ENCODE peak calls at places on chromosomes 12 and 14, in four cellular contexts. One of them, this sample, is unnamed.
A peak's percentile ranks its signal among the peaks of the same experiment; 100 is the strongest.

GRCh38 chr14:69877492-69877891 is 1.7 kb upstream of the SMOC1 start:
- DNase-seq in EL: peak; percentile 8
- DNase-seq in GM19239: peak; percentile 44
- DNase-seq in activated CD8-positive, alpha-beta memory T cell treated with anti-CD3 and anti-CD28 coated beads for 4 hours: no peak
- DNase-seq in this sample: peak; percentile 58

GRCh38 chr12:104750061-104750460 is 208.0 kb downstream of the SLC41A2 start:
- DNase-seq in EL: peak; percentile 80
- DNase-seq in GM19239: peak; percentile 48
- DNase-seq in activated CD8-positive, alpha-beta memory T cell treated with anti-CD3 and anti-CD28 coated beads for 4 hours: no peak
- DNase-seq in this sample: no peak

GRCh38 chr12:75698052-75698451 is 186.6 kb upstream of the KRR1 start:
- DNase-seq in EL: no peak
- DNase-seq in GM19239: no peak
- DNase-seq in activated CD8-positive, alpha-beta memory T cell treated with anti-CD3 and anti-CD28 coated beads for 4 hours: no peak
- DNase-seq in this sample: no peak

GRCh38 chr12:40375076-40375475 is 150.3 kb downstream of the LRRK2 start:
- DNase-seq in EL: peak; percentile 2
- DNase-seq in GM19239: no peak
- DNase-seq in activated CD8-positive, alpha-beta memory T cell treated with anti-CD3 and anti-CD28 coated beads for 4 hours: no peak
- DNase-seq in this sample: peak; percentile 3

GRCh38 chr12:132710062-132710421 is 600 bp upstream of the PGAM5 start:
- DNase-seq in EL: no peak
- DNase-seq in GM19239: no peak
- DNase-seq in activated CD8-positive, alpha-beta memory T cell treated with anti-CD3 and anti-CD28 coated beads for 4 hours: no peak
- DNase-seq in this sample: no peak

GRCh38 chr12:106145539-106146447 is 7.0 kb upstream of the NUAK1 start:
- DNase-seq in EL: peak; percentile 28
- DNase-seq in GM19239: no peak
- DNase-seq in activated CD8-positive, alpha-beta memory T cell treated with anti-CD3 and anti-CD28 coated beads for 4 hours: no peak
- DNase-seq in this sample: no peak

GRCh38 chr12:5072326-5072725 is 28.6 kb downstream of the KCNA5 start:
- DNase-seq in EL: no peak
- DNase-seq in GM19239: no peak
- DNase-seq in activated CD8-positive, alpha-beta memory T cell treated with anti-CD3 and anti-CD28 coated beads for 4 hours: no peak
- DNase-seq in this sample: no peak

GRCh38 chr14:54278087-54278486 is 118.7 kb upstream of the CDKN3 start:
- DNase-seq in EL: no peak
- DNase-seq in GM19239: no peak
- DNase-seq in activated CD8-positive, alpha-beta memory T cell treated with anti-CD3 and anti-CD28 coated beads for 4 hours: no peak
- DNase-seq in this sample: no peak

GRCh38 chr12:27552235-27552634 is 28.2 kb downstream of the PPFIBP1 start:
- DNase-seq in EL: no peak
- DNase-seq in GM19239: no peak
- DNase-seq in activated CD8-positive, alpha-beta memory T cell treated with anti-CD3 and anti-CD28 coated beads for 4 hours: no peak
- DNase-seq in this sample: no peak

GRCh38 chr14:100440207-100440631 is 117.1 kb downstream of the SLC25A47 start:
- DNase-seq in EL: peak; percentile 43
- DNase-seq in GM19239: no peak
- DNase-seq in activated CD8-positive, alpha-beta memory T cell treated with anti-CD3 and anti-CD28 coated beads for 4 hours: peak; percentile 6
- DNase-seq in this sample: peak; percentile 86

GRCh38 chr14:75246546-75247285 is 31.9 kb upstream of the FOS start:
- DNase-seq in EL: no peak
- DNase-seq in GM19239: no peak
- DNase-seq in activated CD8-positive, alpha-beta memory T cell treated with anti-CD3 and anti-CD28 coated beads for 4 hours: no peak
- DNase-seq in this sample: no peak

GRCh38 chr12:76006028-76006916 is 25.3 kb downstream of the PHLDA1 start:
- DNase-seq in EL: no peak
- DNase-seq in GM19239: no peak
- DNase-seq in activated CD8-positive, alpha-beta memory T cell treated with anti-CD3 and anti-CD28 coated beads for 4 hours: no peak
- DNase-seq in this sample: no peak

GRCh38 chr12:107302649-107303386 is 209.5 kb upstream of the CRY1 start:
- DNase-seq in EL: peak; percentile 6
- DNase-seq in GM19239: no peak
- DNase-seq in activated CD8-positive, alpha-beta memory T cell treated with anti-CD3 and anti-CD28 coated beads for 4 hours: no peak
- DNase-seq in this sample: no peak

GRCh38 chr12:50750366-50750765 is 13.5 kb upstream of the ATF1 start:
- DNase-seq in EL: no peak
- DNase-seq in GM19239: no peak
- DNase-seq in activated CD8-positive, alpha-beta memory T cell treated with anti-CD3 and anti-CD28 coated beads for 4 hours: no peak
- DNase-seq in this sample: no peak

GRCh38 chr14:103542545-103543088 is 13.6 kb downstream of the TRMT61A start:
- DNase-seq in EL: no peak
- DNase-seq in GM19239: no peak
- DNase-seq in activated CD8-positive, alpha-beta memory T cell treated with anti-CD3 and anti-CD28 coated beads for 4 hours: no peak
- DNase-seq in this sample: no peak

GRCh38 chr14:75539562-75540478 is 17.6 kb downstream of the BATF start:
- DNase-seq in EL: no peak
- DNase-seq in GM19239: peak; percentile 46
- DNase-seq in activated CD8-positive, alpha-beta memory T cell treated with anti-CD3 and anti-CD28 coated beads for 4 hours: peak; percentile 17
- DNase-seq in this sample: no peak

GRCh38 chr12:68779280-68779679 is 28.7 kb upstream of the MDM2 start:
- DNase-seq in EL: no peak
- DNase-seq in GM19239: no peak
- DNase-seq in activated CD8-positive, alpha-beta memory T cell treated with anti-CD3 and anti-CD28 coated beads for 4 hours: no peak
- DNase-seq in this sample: no peak

GRCh38 chr12:3203713-3204112 is 126.5 kb downstream of the TSPAN9 start:
- DNase-seq in EL: no peak
- DNase-seq in GM19239: no peak
- DNase-seq in activated CD8-positive, alpha-beta memory T cell treated with anti-CD3 and anti-CD28 coated beads for 4 hours: no peak
- DNase-seq in this sample: no peak

GRCh38 chr12:114668151-114668891 is 15.7 kb downstream of the TBX3 start:
- DNase-seq in EL: peak; percentile 91
- DNase-seq in GM19239: peak; percentile 46
- DNase-seq in activated CD8-positive, alpha-beta memory T cell treated with anti-CD3 and anti-CD28 coated beads for 4 hours: no peak
- DNase-seq in this sample: peak; percentile 85

GRCh38 chr12:57201219-57201618 is 15.4 kb upstream of the NXPH4 start:
- DNase-seq in EL: no peak
- DNase-seq in GM19239: no peak
- DNase-seq in activated CD8-positive, alpha-beta memory T cell treated with anti-CD3 and anti-CD28 coated beads for 4 hours: no peak
- DNase-seq in this sample: no peak

GRCh38 chr14:56274556-56274955 is 156.3 kb downstream of the PELI2 start:
- DNase-seq in EL: no peak
- DNase-seq in GM19239: no peak
- DNase-seq in activated CD8-positive, alpha-beta memory T cell treated with anti-CD3 and anti-CD28 coated beads for 4 hours: no peak
- DNase-seq in this sample: no peak

GRCh38 chr12:105077435-105077834 is 6.8 kb downstream of the ALDH1L2 start:
- DNase-seq in EL: no peak
- DNase-seq in GM19239: no peak
- DNase-seq in activated CD8-positive, alpha-beta memory T cell treated with anti-CD3 and anti-CD28 coated beads for 4 hours: no peak
- DNase-seq in this sample: no peak

GRCh38 chr12:15757553-15758255 is 31.5 kb downstream of the EPS8 start:
- DNase-seq in EL: peak; percentile 94
- DNase-seq in GM19239: no peak
- DNase-seq in activated CD8-positive, alpha-beta memory T cell treated with anti-CD3 and anti-CD28 coated beads for 4 hours: no peak
- DNase-seq in this sample: peak; percentile 22

GRCh38 chr14:94543450-94544123 is 17.7 kb upstream of the SERPINA4 start:
- DNase-seq in EL: no peak
- DNase-seq in GM19239: no peak
- DNase-seq in activated CD8-positive, alpha-beta memory T cell treated with anti-CD3 and anti-CD28 coated beads for 4 hours: no peak
- DNase-seq in this sample: no peak

GRCh38 chr12:16492240-16492639 is 113.7 kb downstream of the LMO3 start:
- DNase-seq in EL: no peak
- DNase-seq in GM19239: no peak
- DNase-seq in activated CD8-positive, alpha-beta memory T cell treated with anti-CD3 and anti-CD28 coated beads for 4 hours: no peak
- DNase-seq in this sample: no peak

GRCh38 chr14:77848031-77848430 is 48.1 kb downstream of the ADCK1 start:
- DNase-seq in EL: peak; percentile 23
- DNase-seq in GM19239: no peak
- DNase-seq in activated CD8-positive, alpha-beta memory T cell treated with anti-CD3 and anti-CD28 coated beads for 4 hours: no peak
- DNase-seq in this sample: no peak

GRCh38 chr14:40367717-40368116 is 935.5 kb upstream of the FBXO33 start:
- DNase-seq in EL: no peak
- DNase-seq in GM19239: no peak
- DNase-seq in activated CD8-positive, alpha-beta memory T cell treated with anti-CD3 and anti-CD28 coated beads for 4 hours: no peak
- DNase-seq in this sample: no peak

GRCh38 chr12:84599539-84599938 is 313.1 kb downstream of the SLC6A15 start:
- DNase-seq in EL: peak; percentile 43
- DNase-seq in GM19239: no peak
- DNase-seq in activated CD8-positive, alpha-beta memory T cell treated with anti-CD3 and anti-CD28 coated beads for 4 hours: no peak
- DNase-seq in this sample: peak; percentile 4

GRCh38 chr12:78062781-78063180 is 232.1 kb downstream of the NAV3 start:
- DNase-seq in EL: peak; percentile 62
- DNase-seq in GM19239: no peak
- DNase-seq in activated CD8-positive, alpha-beta memory T cell treated with anti-CD3 and anti-CD28 coated beads for 4 hours: no peak
- DNase-seq in this sample: no peak

GRCh38 chr14:91413547-91414474 is 3.8 kb downstream of the CCDC88C start:
- DNase-seq in EL: no peak
- DNase-seq in GM19239: no peak
- DNase-seq in activated CD8-positive, alpha-beta memory T cell treated with anti-CD3 and anti-CD28 coated beads for 4 hours: no peak
- DNase-seq in this sample: no peak

GRCh38 chr12:109293106-109293505 is 16.0 kb downstream of the FOXN4 start:
- DNase-seq in EL: no peak
- DNase-seq in GM19239: no peak
- DNase-seq in activated CD8-positive, alpha-beta memory T cell treated with anti-CD3 and anti-CD28 coated beads for 4 hours: no peak
- DNase-seq in this sample: no peak

GRCh38 chr12:57618966-57619433 is 7.8 kb downstream of the ARHGEF25 start:
- DNase-seq in EL: no peak
- DNase-seq in GM19239: no peak
- DNase-seq in activated CD8-positive, alpha-beta memory T cell treated with anti-CD3 and anti-CD28 coated beads for 4 hours: no peak
- DNase-seq in this sample: no peak

GRCh38 chr12:8154526-8154925 is 2.3 kb upstream of the ZNF705A start:
- DNase-seq in EL: no peak
- DNase-seq in GM19239: no peak
- DNase-seq in activated CD8-positive, alpha-beta memory T cell treated with anti-CD3 and anti-CD28 coated beads for 4 hours: no peak
- DNase-seq in this sample: no peak

GRCh38 chr14:75978249-75978731 is 3.5 kb downstream of the TGFB3 start:
- DNase-seq in EL: no peak
- DNase-seq in GM19239: no peak
- DNase-seq in activated CD8-positive, alpha-beta memory T cell treated with anti-CD3 and anti-CD28 coated beads for 4 hours: no peak
- DNase-seq in this sample: no peak

GRCh38 chr12:64373204-64373603 is 17.4 kb downstream of the C12orf56 start:
- DNase-seq in EL: no peak
- DNase-seq in GM19239: no peak
- DNase-seq in activated CD8-positive, alpha-beta memory T cell treated with anti-CD3 and anti-CD28 coated beads for 4 hours: no peak
- DNase-seq in this sample: no peak

GRCh38 chr12:14691560-14691959 is 4.8 kb downstream of the GUCY2C start:
- DNase-seq in EL: no peak
- DNase-seq in GM19239: no peak
- DNase-seq in activated CD8-positive, alpha-beta memory T cell treated with anti-CD3 and anti-CD28 coated beads for 4 hours: no peak
- DNase-seq in this sample: no peak

GRCh38 chr12:15956413-15957185 is 45.5 kb downstream of the DERA start:
- DNase-seq in EL: no peak
- DNase-seq in GM19239: no peak
- DNase-seq in activated CD8-positive, alpha-beta memory T cell treated with anti-CD3 and anti-CD28 coated beads for 4 hours: no peak
- DNase-seq in this sample: no peak

This sample was measured in NCI-H460.